ENCODE peak calls at places on chromosomes 12 and 14, in nine cellular contexts. G, S, M, D, J, H, O, Y and Z are unnamed samples.

GRCh38 chr12:3456809-3457208 is 34.2 kb upstream of the PRMT8 start:
- DNase-seq in G (no peak), Y (no peak), D (no peak), J (peak), S (no peak), O (no peak), H (no peak), M (no peak), Z (no peak)

GRCh38 chr12:57894577-57895292 is 46.6 kb upstream of the ATP23 start:
- DNase-seq in J (no peak), Y (no peak), H (no peak), O (no peak), D (no peak), G (no peak), M (no peak), S (no peak), Z (no peak)

GRCh38 chr12:51082561-51083139 is 746 bp downstream of the CSRNP2 start:
- DNase-seq in G (no peak), S (no peak), M (no peak), Y (peak), O (peak), J (peak), D (peak), H (no peak), Z (no peak)

GRCh38 chr14:91482278-91483023 is 27.7 kb downstream of the PPP4R3A start:
- DNase-seq in G (no peak), J (no peak), H (no peak), M (no peak), S (no peak), D (peak), O (no peak), Y (peak), Z (no peak)

GRCh38 chr14:102370305-102370809 is 7.6 kb downstream of the TECPR2 start:
- DNase-seq in D (peak), M (no peak), O (peak), J (no peak), S (no peak), H (no peak), Y (no peak), G (no peak), Z (no peak)

GRCh38 chr14:104049576-104050240 is 35.8 kb upstream of the ASPG start:
- DNase-seq in M (no peak), J (no peak), D (no peak), H (no peak), Y (no peak), G (no peak), S (no peak), O (no peak), Z (no peak)

GRCh38 chr14:105485720-105486332 is 860 bp upstream of the CRIP1 start:
- DNase-seq in H (no peak), Y (no peak), D (no peak), S (no peak), J (peak), G (no peak), M (no peak), O (no peak), Z (no peak)

GRCh38 chr14:71491925-71492324 is 440.3 kb upstream of the RGS6 start:
- DNase-seq in D (no peak), O (no peak), Y (no peak), G (no peak), M (no peak), H (no peak), S (no peak), J (peak), Z (no peak)

GRCh38 chr12:96045566-96045965 is 10.2 kb upstream of the LTA4H start:
- DNase-seq in Y (no peak), M (no peak), H (no peak), S (no peak), D (no peak), O (no peak), J (no peak), G (no peak), Z (no peak)

GRCh38 chr14:24254630-24255392 is 8.2 kb downstream of the TGM1 start:
- DNase-seq in S (no peak), D (no peak), M (no peak), O (no peak), G (no peak), H (no peak), J (no peak), Y (no peak), Z (no peak)

GRCh38 chr12:57216931-57217871 is 607 bp downstream of the NXPH4 start:
- DNase-seq in O (no peak), H (no peak), M (no peak), D (no peak), G (no peak), J (no peak), S (no peak), Y (no peak), Z (no peak)

GRCh38 chr12:54421175-54421872 is 2.3 kb upstream of the ITGA5 start:
- DNase-seq in M (no peak), H (no peak), O (no peak), S (no peak), G (peak), J (no peak), D (peak), Y (no peak), Z (peak)

GRCh38 chr12:97142737-97143450 is 235.8 kb downstream of the NEDD1 start:
- DNase-seq in J (no peak), H (no peak), M (no peak), O (no peak), D (no peak), G (no peak), Y (no peak), S (no peak), Z (no peak)

GRCh38 chr14:81436296-81437138 is 36.4 kb upstream of the STON2 start:
- DNase-seq in O (peak), Y (peak), D (peak), J (peak), H (peak), S (peak), G (peak), M (no peak), Z (peak)

GRCh38 chr14:69090187-69090789 is 62.6 kb downstream of the DCAF5 start:
- DNase-seq in O (peak), D (peak), G (no peak), S (peak), M (no peak), H (peak), J (peak), Y (peak), Z (no peak)

GRCh38 chr14:77508249-77508648 is 9.6 kb upstream of the ISM2 start:
- DNase-seq in G (no peak), J (no peak), H (no peak), M (no peak), Y (peak), S (no peak), O (peak), D (peak), Z (no peak)

GRCh38 chr14:74049886-74050495 is 30.8 kb downstream of the BBOF1 start:
- DNase-seq in H (no peak), S (no peak), M (no peak), J (no peak), G (no peak), Y (no peak), O (no peak), D (peak), Z (no peak)

GRCh38 chr14:74042296-74042695 is 23.1 kb downstream of the BBOF1 start:
- DNase-seq in J (no peak), S (no peak), H (no peak), M (no peak), D (no peak), Y (no peak), G (no peak), O (no peak), Z (no peak)

GRCh38 chr14:74048291-74048690 is 29.1 kb downstream of the BBOF1 start:
- DNase-seq in H (no peak), D (no peak), S (peak), O (peak), M (no peak), J (no peak), G (no peak), Y (no peak), Z (no peak)
- TF ChIP-seq CTCF in H (no peak), D (no peak), S (peak), O (no peak), M (no peak), J (no peak), G (no peak), Y (peak), Z (no peak)

GRCh38 chr14:39055786-39056474 is 47.1 kb downstream of the SEC23A start:
- DNase-seq in H (no peak), G (no peak), D (no peak), S (peak), Y (no peak), O (no peak), M (no peak), J (no peak), Z (no peak)
- H3K4me3 ChIP-seq in H (no peak), G (no peak), D (no peak), S (no peak), Y (no peak), O (no peak), M (no peak), J (no peak), Z (no peak)

DNA sequence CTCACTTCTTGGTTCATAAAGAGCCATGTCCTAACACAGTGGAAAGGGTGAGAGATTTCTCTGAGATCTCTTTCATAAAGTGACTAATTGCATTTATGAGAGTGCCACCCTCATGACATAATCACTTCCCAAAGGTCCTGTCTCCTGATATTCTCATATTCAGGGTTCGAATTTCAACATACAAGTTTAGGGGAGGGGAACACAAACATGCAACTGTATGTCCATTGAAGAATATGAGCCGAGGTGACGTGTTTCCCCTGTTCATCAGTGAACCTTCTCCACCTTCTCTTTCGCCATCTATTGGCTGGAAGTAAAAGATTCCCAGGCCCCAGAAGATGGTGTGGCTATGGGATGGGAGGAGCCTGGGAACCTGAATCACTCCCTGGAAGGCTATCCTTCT is 354.2 kb upstream of the ATP2B1 start:
- DNase-seq in H (no peak), S (peak), D (peak), J (no peak), M (no peak), Y (no peak), G (no peak), O (peak), Z (no peak)
- TF ChIP-seq CTCF in H (no peak), S (peak), D (no peak), J (no peak), M (no peak), Y (no peak), G (no peak), O (no peak), Z (no peak)

GRCh38 chr14:99271951-99272668 is at the start of gene BCL11B:
- DNase-seq in Y (peak), O (peak), J (peak), M (peak), S (peak), D (peak), H (peak), G (peak), Z (no peak)

GRCh38 chr14:99274346-99275221 is 2.6 kb upstream of the BCL11B start:
- DNase-seq in S (peak), J (peak), G (peak), D (peak), O (peak), Y (peak), M (peak), H (peak), Z (no peak)

GRCh38 chr14:99273724-99274345 is 1.8 kb upstream of the BCL11B start:
- DNase-seq in S (no peak), Y (no peak), J (no peak), G (no peak), O (peak), D (no peak), M (no peak), H (no peak), Z (no peak)

GRCh38 chr14:99272669-99273024 is 650 bp upstream of the BCL11B start:
- DNase-seq in G (no peak), J (no peak), O (peak), Y (no peak), S (no peak), M (no peak), H (no peak), D (no peak), Z (no peak)

DNA sequence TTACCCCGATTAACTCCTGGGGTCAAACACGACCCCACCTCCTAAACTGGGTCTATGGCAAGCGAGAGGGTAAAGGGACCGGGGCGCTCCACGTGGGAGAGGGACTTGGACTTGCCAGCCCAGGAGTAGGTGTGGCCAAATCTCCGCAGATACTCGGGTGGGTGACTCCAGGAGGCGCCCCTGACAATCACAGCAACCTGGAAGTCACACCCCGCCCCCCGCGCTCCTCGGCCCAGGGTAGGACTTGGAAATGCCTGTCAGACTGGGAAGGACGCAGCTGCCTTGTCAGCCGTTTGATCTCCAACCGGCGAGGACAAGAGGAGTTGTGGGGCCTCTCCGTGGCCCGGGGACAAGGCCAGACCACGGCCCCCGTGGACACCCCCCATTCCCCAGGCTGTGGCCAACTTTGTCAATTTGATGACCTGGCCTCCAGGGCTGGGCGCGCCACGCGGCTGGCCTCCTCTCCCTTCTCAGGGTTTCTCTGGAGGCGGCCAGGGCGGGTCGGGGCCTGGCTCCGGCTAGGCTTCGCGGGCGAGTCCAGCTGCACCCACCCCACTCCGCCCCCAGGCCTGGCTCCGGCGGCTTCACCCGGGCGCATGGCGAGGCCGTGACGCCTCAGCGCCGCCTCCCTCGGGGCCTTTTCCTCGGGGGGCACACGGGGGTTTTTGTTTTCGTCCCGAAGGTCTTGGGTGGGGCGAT is 1.2 kb upstream of the BCL11B start:
- DNase-seq in J (no peak), Y (no peak), D (no peak), G (no peak), O (peak), H (no peak), S (no peak), M (no peak), Z (no peak)
- H3K4me3 ChIP-seq in J (no peak), Y (no peak), D (no peak), G (no peak), O (peak), H (peak), S (no peak), M (no peak), Z (peak)

DNA sequence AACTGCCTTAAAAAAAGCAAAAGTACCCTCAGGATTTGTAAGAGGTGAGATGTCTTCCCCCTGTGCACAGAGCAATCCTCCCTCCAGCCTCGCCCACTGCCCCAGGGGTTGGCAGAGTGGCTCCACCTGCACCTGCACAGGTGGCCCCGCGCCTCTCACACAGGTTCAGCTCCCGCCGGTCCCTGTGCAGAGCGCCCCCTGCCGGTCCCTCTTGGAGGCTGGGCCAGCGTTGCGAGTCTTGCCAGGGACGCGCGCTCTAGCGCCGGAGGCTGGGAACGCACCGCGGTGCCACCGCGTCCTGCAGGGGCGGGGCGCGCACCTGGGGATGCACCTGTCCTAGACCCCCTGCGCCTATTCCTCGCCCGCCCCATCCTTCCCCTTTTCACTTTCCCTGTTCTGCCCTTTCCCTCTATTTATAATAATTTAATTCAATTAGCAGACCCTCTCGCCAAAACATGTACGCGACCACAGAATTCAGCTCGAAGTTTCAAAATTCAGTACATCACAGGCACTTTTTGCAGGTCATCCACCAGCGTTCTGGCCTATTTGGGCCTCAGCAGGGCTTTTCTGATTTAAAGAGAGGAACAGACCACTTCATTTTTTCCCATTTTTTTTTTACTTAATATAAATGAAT is 618.6 kb downstream of the AACS start:
- DNase-seq in D (no peak), Y (no peak), J (peak), M (no peak), S (no peak), H (no peak), O (no peak), G (no peak), Z (no peak)
- TF ChIP-seq CTCF in D (no peak), Y (no peak), J (peak), M (no peak), S (no peak), H (no peak), O (no peak), G (no peak), Z (no peak)